ENCODE peak calls at places on chromosomes 13 and 19, in seven cellular contexts. V is SK-N-SH, G is ovary, Y is tibial nerve, N is transverse colon, A is H1, K is A549. P is an unnamed sample.

GRCh38 chr13:46552302-46552680 is 679 bp upstream of the LRCH1 start:
- DNase-seq in N (peak; percentile 26), V (no peak), G (peak; percentile 45), A (no peak), Y (no peak), K (no peak), P (no peak)

GRCh38 chr19:40278361-40279045 is 6.6 kb downstream of the AKT2 start:
- DNase-seq in N (no peak), V (no peak), Y (no peak), K (no peak), G (no peak), A (no peak), P (peak; percentile 53)

GRCh38 chr19:55528030-55528801 is 8.7 kb downstream of the SBK2 start:
- DNase-seq in G (no peak), K (peak; percentile 64), V (peak; percentile 90), A (no peak), N (no peak), Y (no peak), P (no peak)

GRCh38 chr13:24606486-24607170 is 73.6 kb upstream of the ATP12A start:
- DNase-seq in G (no peak), V (peak; percentile 1), K (no peak), Y (no peak), A (no peak), N (no peak), P (no peak)

GRCh38 chr13:44373601-44374347 is at the start of gene SERP2:
- DNase-seq in G (peak; percentile 72), K (no peak), N (no peak), Y (no peak), V (peak; percentile 97), A (peak; percentile 49), P (peak; percentile 76)

GRCh38 chr13:50576156-50576555 is 267.3 kb downstream of the DLEU7 start:
- DNase-seq in A (no peak), Y (no peak), V (no peak), G (no peak), K (no peak), N (peak; percentile 62), P (no peak)

GRCh38 chr13:112790735-112791641 is 101.2 kb downstream of the ATP11A start:
- DNase-seq in G (no peak), N (no peak), V (no peak), Y (no peak), A (no peak), K (no peak), P (no peak)

GRCh38 chr19:51688665-51689571 is 4.2 kb upstream of the SPACA6 start:
- DNase-seq in G (peak; percentile 98), A (no peak), Y (peak; percentile 90), N (peak; percentile 82), K (peak; percentile 95), V (peak; percentile 90), P (peak; percentile 97)

GRCh38 chr13:25901460-25902376 is 150.1 kb downstream of the SHISA2 start:
- DNase-seq in Y (no peak), V (peak; percentile 51), N (no peak), G (no peak), A (no peak), K (peak; percentile 2), P (no peak)

GRCh38 chr19:37845932-37846331 is 60.5 kb downstream of the WDR87 start:
- DNase-seq in K (no peak), N (no peak), A (no peak), V (no peak), G (no peak), Y (no peak), P (no peak)

GRCh38 chr19:34350161-34350561 is 14.8 kb upstream of the GPI start:
- DNase-seq in Y (no peak), N (no peak), G (no peak), V (no peak), K (no peak), A (no peak), P (no peak)

GRCh38 chr13:88751994-88752393 is 1080.8 kb downstream of the SLITRK5 start:
- DNase-seq in A (no peak), K (no peak), G (no peak), Y (no peak), N (no peak), V (no peak), P (no peak)

GRCh38 chr19:8209965-8210659 is 942 bp downstream of the CERS4 start:
- DNase-seq in G (no peak), Y (no peak), N (no peak), V (no peak), A (no peak), K (no peak), P (no peak)

GRCh38 chr19:21065336-21065735 is 16.7 kb upstream of the ZNF714 start:
- DNase-seq in V (no peak), A (no peak), N (no peak), Y (no peak), K (no peak), G (no peak), P (no peak)

GRCh38 chr19:2168619-2169424 is 5.1 kb downstream of the DOT1L start:
- DNase-seq in N (peak; percentile 94), Y (peak; percentile 94), V (peak; percentile 85), K (peak; percentile 98), G (peak; percentile 91), A (no peak), P (peak; percentile 97)

GRCh38 chr19:3450796-3451411 is 29.4 kb downstream of the SMIM24 start:
- DNase-seq in N (peak; percentile 61), Y (peak; percentile 52), A (no peak), G (no peak), V (no peak), K (peak; percentile 98), P (peak; percentile 96)

GRCh38 chr13:27104606-27105005 is 67.0 kb downstream of the USP12 start:
- DNase-seq in G (no peak), A (no peak), Y (no peak), K (no peak), V (no peak), N (no peak), P (no peak)

GRCh38 chr13:67101730-67102467 is 128.2 kb downstream of the PCDH9 start:
- DNase-seq in K (no peak), V (no peak), G (no peak), Y (no peak), N (no peak), A (no peak), P (no peak)

GRCh38 chr19:36819130-36819630 is 19.0 kb downstream of the ZNF790 start:
- DNase-seq in A (no peak), G (no peak), V (no peak), K (no peak), Y (no peak), N (no peak), P (no peak)

GRCh38 chr19:32877323-32877912 is 7.9 kb upstream of the SLC7A9 start:
- DNase-seq in V (no peak), A (no peak), K (no peak), N (no peak), Y (no peak), G (no peak), P (no peak)

GRCh38 chr19:13961826-13962737 is 9.8 kb downstream of the DCAF15 start:
- DNase-seq in G (peak; percentile 33), Y (no peak), K (no peak), V (peak; percentile 34), A (no peak), N (no peak), P (no peak)

GRCh38 chr19:18160792-18161690 is 8.1 kb downstream of the PIK3R2 start:
- DNase-seq in K (peak; percentile 57), Y (peak; percentile 51), V (peak; percentile 97), A (no peak), G (peak; percentile 80), N (peak; percentile 83), P (peak; percentile 83)

GRCh38 chr13:48829536-48829935 is 146.2 kb upstream of the FNDC3A start:
- DNase-seq in A (no peak), N (no peak), Y (no peak), K (no peak), G (no peak), V (no peak), P (no peak)

GRCh38 chr13:27516103-27516502 is 65.7 kb upstream of the MTIF3 start:
- DNase-seq in K (no peak), Y (no peak), V (no peak), G (no peak), N (no peak), A (no peak), P (no peak)

GRCh38 chr13:26220575-26220974 is 1.5 kb downstream of the RNF6 start:
- DNase-seq in A (no peak), G (no peak), Y (no peak), V (no peak), K (no peak), N (no peak), P (no peak)

GRCh38 chr13:43360911-43361605 is 337.7 kb downstream of the DNAJC15 start:
- DNase-seq in K (no peak), N (no peak), Y (no peak), A (no peak), V (no peak), G (no peak), P (no peak)
- TF ChIP-seq CTCF in K (no peak), N (no peak), Y (no peak), A (no peak), V (no peak), G (no peak), P (no peak)

DNA sequence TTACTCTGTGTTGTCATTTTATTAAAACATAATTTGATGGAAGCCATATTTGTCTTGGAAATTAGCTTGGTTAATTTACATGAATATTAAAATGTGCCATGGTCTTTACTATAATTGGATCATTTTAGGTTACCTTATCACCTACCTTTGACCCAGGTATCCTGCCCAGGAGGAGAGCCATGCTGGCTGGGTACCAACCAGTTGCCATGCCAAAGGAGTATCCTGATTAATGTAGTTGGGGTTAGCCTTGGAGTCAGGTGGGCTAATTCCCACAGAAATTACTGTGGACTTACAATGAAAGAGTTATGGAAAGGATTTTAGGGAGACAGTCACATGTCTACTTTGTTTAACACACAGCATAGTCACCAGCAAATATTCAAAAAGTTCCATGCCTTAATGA is 32.0 kb downstream of the NDFIP2 start:
- DNase-seq in G (no peak), N (no peak), K (no peak), A (no peak), Y (no peak), V (no peak), P (no peak)
- H3K4me1 ChIP-seq in G (peaks cover 2% of the 10 kb centered on the region), N (peaks cover 8% of the 10 kb centered on the region), K (no peaks in the 10 kb centered on the region), A (no peaks in the 10 kb centered on the region), Y (no peaks in the 10 kb centered on the region), V (no peaks in the 10 kb centered on the region), P (no peaks in the 10 kb centered on the region)

GRCh38 chr13:113825851-113826250 is 38.0 kb downstream of the GAS6 start:
- DNase-seq in N (no peak), Y (no peak), V (no peak), G (no peak), A (no peak), K (no peak), P (no peak)

GRCh38 chr13:113832204-113832603 is 31.7 kb downstream of the GAS6 start:
- DNase-seq in N (no peak), G (no peak), K (peak; percentile 40), V (no peak), Y (no peak), A (no peak), P (no peak)

GRCh38 chr13:113831061-113831460 is 32.8 kb downstream of the GAS6 start:
- DNase-seq in A (no peak), G (peak; percentile 32), Y (no peak), V (no peak), K (no peak), N (no peak), P (no peak)

GRCh38 chr13:113827021-113827420 is 36.9 kb downstream of the GAS6 start:
- DNase-seq in V (no peak), K (no peak), A (no peak), G (peak; percentile 15), Y (no peak), N (no peak), P (no peak)

GRCh38 chr13:113828282-113828825 is 35.5 kb downstream of the GAS6 start:
- DNase-seq in Y (no peak), N (no peak), G (peak; percentile 19), K (no peak), A (no peak), V (no peak), P (no peak)
- TF ChIP-seq EP300 in Y (no peak), N (no peak), G (no peak), K (no peak), A (no peak), V (no peak), P (no peak)

GRCh38 chr19:19385131-19385899 is 20.2 kb upstream of the GATAD2A start:
- DNase-seq in V (peak; percentile 98), A (peak; percentile 100), N (peak; percentile 100), G (peak; percentile 100), K (peak; percentile 99), Y (peak; percentile 99), P (peak; percentile 100)
- TF ChIP-seq CTCF in V (peak; percentile 7), A (no peak), N (peak; percentile 15), G (no peak), K (no peak), Y (peak; percentile 22), P (no peak)